ENCODE peak calls at places on chromosomes 3 and 15, in nine cellular contexts. L, F, T, O, U, R, X, B and I are unnamed samples.

GRCh38 chr3:117586161-117586560 is 876.6 kb downstream of the TUSC7 start:
- DNase-seq in R (no peak), X (no peak), T (no peak), O (no peak), B (no peak), L (no peak), U (no peak), F (no peak), I (no peak)

GRCh38 chr3:11826628-11827265 is 19.9 kb downstream of the TAMM41 start:
- DNase-seq in F (no peak), X (no peak), T (no peak), R (no peak), O (no peak), L (no peak), B (no peak), U (no peak), I (no peak)

GRCh38 chr3:102106421-102107097 is 257.2 kb downstream of the NFKBIZ start:
- DNase-seq in F (no peak), U (no peak), O (peak), B (no peak), T (peak), X (no peak), R (peak), L (no peak), I (no peak)

GRCh38 chr15:73686781-73687256 is 2.6 kb downstream of the CD276 start:
- DNase-seq in X (no peak), U (no peak), B (no peak), T (peak), O (peak), R (no peak), L (peak), F (no peak), I (no peak)

GRCh38 chr3:139394116-139394515 is 4.7 kb upstream of the COPB2 start:
- DNase-seq in X (no peak), T (no peak), F (no peak), R (no peak), O (peak), B (no peak), U (no peak), L (no peak), I (no peak)

GRCh38 chr15:71275566-71276354 is 160.5 kb downstream of the THSD4 start:
- DNase-seq in B (no peak), U (no peak), X (no peak), R (no peak), T (no peak), F (no peak), O (no peak), L (no peak), I (no peak)

GRCh38 chr3:132530624-132531023 is 66.4 kb upstream of the ACKR4 start:
- DNase-seq in O (no peak), F (no peak), L (no peak), T (no peak), U (no peak), X (no peak), B (no peak), R (no peak), I (no peak)

GRCh38 chr3:106765342-106765741 is 611.9 kb upstream of the CCDC54 start:
- DNase-seq in U (no peak), L (peak), X (no peak), R (no peak), T (peak), B (no peak), O (peak), F (no peak), I (no peak)

GRCh38 chr3:1477669-1478068 is 384.8 kb downstream of the CNTN6 start:
- DNase-seq in R (no peak), B (no peak), U (no peak), F (no peak), X (no peak), L (no peak), O (no peak), T (no peak), I (no peak)

GRCh38 chr15:43209059-43209824 is 11.6 kb downstream of the EPB42 start:
- DNase-seq in B (no peak), T (no peak), F (no peak), R (no peak), L (peak), X (no peak), U (no peak), O (peak), I (no peak)

GRCh38 chr3:195897853-195898415 is 10.4 kb downstream of the TNK2 start:
- DNase-seq in T (no peak), O (no peak), F (no peak), U (no peak), L (no peak), B (peak), X (no peak), R (no peak), I (no peak)

GRCh38 chr3:44509985-44510360 is 32.5 kb upstream of the ZNF445 start:
- DNase-seq in L (peak), T (peak), F (no peak), B (no peak), U (no peak), O (peak), X (no peak), R (peak), I (no peak)

GRCh38 chr15:45871121-45871855 is 236.5 kb downstream of the SQOR start:
- DNase-seq in X (no peak), L (no peak), F (no peak), U (no peak), R (no peak), O (no peak), T (peak), B (no peak), I (no peak)

GRCh38 chr3:155741081-155741480 is 3.8 kb downstream of the PLCH1 start:
- DNase-seq in F (no peak), R (no peak), U (no peak), O (no peak), B (no peak), X (no peak), L (no peak), T (no peak), I (no peak)

GRCh38 chr3:33006081-33006480 is 54.6 kb downstream of the CCR4 start:
- DNase-seq in O (no peak), R (no peak), X (no peak), B (no peak), U (no peak), L (no peak), F (no peak), T (no peak), I (no peak)

GRCh38 chr3:138355071-138355470 is 6.7 kb downstream of the MRAS start:
- DNase-seq in T (no peak), R (no peak), X (no peak), O (no peak), L (no peak), U (no peak), F (no peak), B (no peak), I (no peak)

DNA sequence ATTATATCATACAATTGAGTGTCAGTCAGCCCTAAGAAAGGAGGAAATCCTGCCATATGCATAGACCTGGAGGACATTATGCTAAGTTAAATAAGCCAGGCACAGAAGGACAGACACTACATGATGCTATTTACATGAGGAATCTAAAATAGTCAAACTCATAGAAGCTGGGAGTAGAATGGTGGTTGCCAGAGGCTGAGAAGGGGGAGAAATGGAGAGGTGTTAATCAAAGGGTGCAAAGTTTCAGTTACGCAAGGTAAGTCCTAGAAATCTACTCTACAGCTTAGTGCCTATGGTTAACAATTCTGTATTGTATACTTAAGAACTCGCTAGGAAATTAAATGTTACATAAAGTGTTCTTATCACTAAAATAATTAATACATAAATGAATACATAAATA is 66.6 kb downstream of the IL1RAP start:
- DNase-seq in T (no peak), U (no peak), F (no peak), O (no peak), R (no peak), X (no peak), B (no peak), L (no peak), I (no peak)
- H3K27ac ChIP-seq in T (no peak), U (no peak), F (no peak), O (peak), R (no peak), X (no peak), B (no peak), L (no peak), I (no peak)

GRCh38 chr15:33048255-33048654 is 146.3 kb downstream of the FMN1 start:
- DNase-seq in L (peak), R (no peak), T (no peak), U (no peak), X (no peak), F (no peak), B (no peak), O (no peak), I (no peak)

GRCh38 chr15:33055962-33056361 is 138.6 kb downstream of the FMN1 start:
- DNase-seq in L (no peak), F (no peak), R (no peak), U (no peak), X (no peak), T (no peak), O (no peak), B (no peak), I (no peak)

GRCh38 chr15:33047077-33047476 is 147.4 kb downstream of the FMN1 start:
- DNase-seq in T (no peak), R (no peak), L (no peak), X (no peak), O (no peak), F (no peak), U (no peak), B (no peak), I (no peak)

DNA sequence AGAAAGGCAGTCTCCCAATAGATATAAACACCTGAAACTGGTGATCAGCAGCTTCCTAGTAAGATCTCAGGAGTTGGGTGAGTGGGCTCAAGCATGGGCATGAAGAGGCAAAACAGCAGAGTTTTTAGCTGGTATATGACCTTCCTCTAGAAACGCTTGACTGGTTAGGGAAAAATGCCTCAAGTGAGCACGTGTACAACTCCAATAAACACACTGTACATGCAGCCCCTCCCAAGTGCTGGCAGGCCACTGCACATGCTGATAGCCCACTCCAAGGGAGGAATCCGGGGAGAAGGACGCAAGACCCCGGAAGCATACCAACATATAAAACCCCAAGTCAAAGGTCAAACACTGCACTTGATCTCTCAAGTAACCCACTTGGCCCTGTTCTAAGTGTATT is 143.0 kb downstream of the FMN1 start:
- DNase-seq in X (no peak), U (no peak), L (no peak), B (no peak), F (no peak), R (no peak), T (no peak), O (no peak), I (no peak)
- H3K27ac ChIP-seq in X (no peak), U (no peak), L (no peak), B (no peak), F (no peak), R (no peak), T (no peak), O (no peak), I (no peak)

DNA sequence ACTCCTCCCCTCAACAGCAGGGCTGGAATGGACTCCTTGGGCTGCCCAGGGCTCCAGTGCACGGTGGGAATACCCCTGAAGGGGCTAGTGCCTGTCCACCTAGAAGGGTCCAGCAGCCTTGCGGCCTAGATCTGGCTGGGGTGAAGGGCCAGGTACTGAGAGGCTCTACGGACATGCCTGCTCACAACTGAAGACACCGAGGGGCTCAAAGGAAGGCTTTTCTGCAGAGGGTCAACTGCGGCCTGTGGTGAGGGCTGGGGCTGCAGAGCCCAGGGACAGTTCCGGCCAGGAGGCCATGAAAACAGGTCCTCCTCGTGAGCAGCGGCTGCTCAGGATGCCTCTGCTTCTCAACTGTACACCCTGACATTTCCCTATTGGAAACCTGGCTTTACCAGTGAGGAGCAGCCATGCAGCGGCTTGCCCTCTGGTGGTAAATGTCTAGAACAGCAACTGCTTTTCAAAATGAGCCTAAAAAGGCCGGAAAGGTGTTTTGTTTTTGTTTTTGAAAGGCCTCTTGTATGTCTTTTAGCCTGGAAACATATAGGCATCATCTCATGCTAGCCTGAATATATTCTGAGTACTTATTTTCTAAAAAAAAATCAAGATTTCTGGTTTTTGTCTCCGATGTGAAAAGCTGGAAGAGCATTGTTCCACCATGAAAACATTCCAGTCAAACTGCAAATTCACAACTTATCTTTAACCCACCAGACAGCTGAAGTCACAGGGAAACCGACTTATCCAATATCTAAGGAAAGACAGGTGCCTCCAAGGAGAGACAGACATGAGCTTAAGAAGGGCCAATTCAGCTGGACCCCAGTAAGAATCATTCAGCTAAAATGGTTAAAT is 163.4 kb downstream of the KLF13 start:
- DNase-seq in L (peak), R (peak), O (peak), T (peak), B (no peak), U (no peak), X (peak), F (no peak), I (peak)
- H3K27ac ChIP-seq in L (peak), R (no peak), O (no peak), T (no peak), B (no peak), U (no peak), X (no peak), F (no peak), I (no peak)

GRCh38 chr15:66387176-66388056 is 704 bp downstream of the MAP2K1 start:
- DNase-seq in O (peak), F (no peak), X (peak), T (peak), R (peak), B (peak), U (peak), L (peak), I (peak)
- H3K27ac ChIP-seq in O (peak), F (peak), X (peak), T (peak), R (peak), B (peak), U (peak), L (peak), I (peak)